ENCODE peak calls at places on chromosomes 7 and 10, in eight cellular contexts. X, R, W, D, S, M, O and E are unnamed samples.

GRCh38 chr7:55441668-55442305 is 76.7 kb downstream of the LANCL2 start:
- DNase-seq in D (no peak), X (no peak), W (no peak), M (no peak), O (no peak), R (no peak), S (no peak), E (no peak)

GRCh38 chr10:104417629-104418292 is 64.1 kb downstream of the CFAP58 start:
- DNase-seq in X (no peak), R (no peak), W (no peak), S (no peak), D (no peak), O (no peak), M (no peak), E (no peak)

GRCh38 chr7:129646369-129647021 is 35.0 kb downstream of the NRF1 start:
- DNase-seq in W (no peak), S (no peak), X (no peak), O (peak), R (no peak), D (no peak), M (no peak), E (no peak)

GRCh38 chr10:3110782-3111625 is 43.7 kb downstream of the PFKP start:
- DNase-seq in X (no peak), W (no peak), M (no peak), R (no peak), D (no peak), O (no peak), S (no peak), E (no peak)

GRCh38 chr10:69549959-69550358 is 23.3 kb downstream of the NEUROG3 start:
- DNase-seq in S (no peak), D (no peak), W (no peak), O (no peak), R (no peak), M (no peak), X (no peak), E (no peak)

GRCh38 chr10:59873924-59874323 is 32.4 kb downstream of the CCDC6 start:
- DNase-seq in R (no peak), X (no peak), W (no peak), O (no peak), S (no peak), M (no peak), D (no peak), E (no peak)

GRCh38 chr10:10056958-10057357 is 960.7 kb upstream of the CELF2 start:
- DNase-seq in D (no peak), S (no peak), O (peak), M (no peak), W (no peak), R (no peak), X (no peak), E (no peak)

GRCh38 chr10:129825221-129825620 is 138.9 kb downstream of the EBF3 start:
- DNase-seq in O (no peak), S (no peak), D (no peak), X (no peak), R (no peak), W (no peak), M (no peak), E (no peak)

GRCh38 chr7:22442187-22442886 is 57.7 kb downstream of the STEAP1B start:
- DNase-seq in M (no peak), O (no peak), W (no peak), X (no peak), D (no peak), S (no peak), R (no peak), E (no peak)